ENCODE peak calls at places on chromosomes 2 and 18, in nine cellular contexts. I is kidney, S is kidney epithelial cell, G is mammary epithelial cell, V is psoas muscle, W is neural progenitor cell, U is Panc1, L is BJ, K is Peyer's patch. C is an unnamed sample.

GRCh38 chr2:156803243-156803642 is 367.1 kb downstream of the GPD2 start:
- DNase-seq in I (no peak), S (no peak), G (no peak), V (no peak), W (peak; percentile 49), U (no peak), L (no peak), K (no peak), C (no peak)

GRCh38 chr2:75003773-75004172 is 45.3 kb downstream of the POLE4 start:
- DNase-seq in I (no peak), S (no peak), G (no peak), V (no peak), W (no peak), U (no peak), L (no peak), K (no peak), C (no peak)

GRCh38 chr2:36409971-36410370 is 54.4 kb downstream of the CRIM1 start:
- DNase-seq in I (no peak), S (no peak), G (no peak), V (no peak), W (no peak), U (no peak), L (no peak), K (no peak), C (no peak)

GRCh38 chr2:222355860-222356259 is 57.1 kb upstream of the PAX3 start:
- DNase-seq in I (no peak), S (no peak), G (no peak), V (no peak), W (no peak), U (no peak), L (peak; percentile 19), K (no peak), C (peak; percentile 85)

GRCh38 chr18:21163647-21164625 is 52.3 kb upstream of the ROCK1 start:
- DNase-seq in I (no peak), S (no peak), G (peak; percentile 77), V (no peak), W (no peak), U (peak; percentile 13), L (peak; percentile 79), K (no peak), C (peak; percentile 93)

GRCh38 chr2:159939946-159940345 is 122.5 kb downstream of the PLA2R1 start:
- DNase-seq in I (no peak), S (no peak), G (no peak), V (no peak), W (no peak), U (no peak), L (no peak), K (no peak), C (peak; percentile 26)

GRCh38 chr2:181885096-181885495 is 6.4 kb upstream of the ITPRID2 start:
- DNase-seq in I (no peak), S (no peak), G (no peak), V (no peak), W (no peak), U (no peak), L (no peak), K (no peak), C (no peak)

GRCh38 chr2:140683658-140684057 is 1447.2 kb downstream of the LRP1B start:
- DNase-seq in I (no peak), S (no peak), G (no peak), V (no peak), W (no peak), U (no peak), L (no peak), K (no peak), C (no peak)

GRCh38 chr2:152489364-152489763 is 154.4 kb downstream of the FMNL2 start:
- DNase-seq in I (no peak), S (no peak), G (no peak), V (no peak), W (no peak), U (no peak), L (no peak), K (no peak), C (no peak)

GRCh38 chr2:75602724-75603342 is 42.1 kb upstream of the EVA1A start:
- DNase-seq in I (no peak), S (peak; percentile 81), G (peak; percentile 86), V (no peak), W (no peak), U (no peak), L (peak; percentile 84), K (no peak), C (peak; percentile 91)

GRCh38 chr2:168456526-168457176 is 579 bp downstream of the CERS6 start:
- DNase-seq in I (peak; percentile 79), S (no peak), G (peak; percentile 42), V (peak; percentile 62), W (peak; percentile 77), U (no peak), L (no peak), K (peak; percentile 36), C (no peak)

GRCh38 chr2:65228249-65228750 is 669 bp downstream of the ACTR2 start:
- DNase-seq in I (no peak), S (no peak), G (peak; percentile 57), V (no peak), W (no peak), U (no peak), L (no peak), K (peak; percentile 48), C (peak; percentile 49)

GRCh38 chr2:168731550-168732128 is 70.8 kb upstream of the NOSTRIN start:
- DNase-seq in I (no peak), S (no peak), G (peak; percentile 24), V (no peak), W (no peak), U (no peak), L (no peak), K (no peak), C (no peak)

GRCh38 chr18:649341-649740 is 8.1 kb upstream of the TYMS start:
- DNase-seq in I (no peak), S (no peak), G (no peak), V (no peak), W (no peak), U (no peak), L (no peak), K (no peak), C (no peak)

GRCh38 chr18:79571221-79572092 is 108.1 kb upstream of the CTDP1 start:
- DNase-seq in I (peak; percentile 54), S (no peak), G (no peak), V (peak; percentile 44), W (no peak), U (no peak), L (no peak), K (no peak), C (no peak)

GRCh38 chr18:73244411-73244810 is 376.6 kb upstream of the NETO1 start:
- DNase-seq in I (no peak), S (no peak), G (peak; percentile 9), V (no peak), W (no peak), U (no peak), L (no peak), K (no peak), C (peak; percentile 28)

GRCh38 chr2:174785481-174785880 is 21.2 kb upstream of the CHRNA1 start:
- DNase-seq in I (no peak), S (no peak), G (no peak), V (no peak), W (no peak), U (no peak), L (no peak), K (no peak), C (peak; percentile 34)

GRCh38 chr2:217614498-217614897 is 388.3 kb downstream of the TNS1 start:
- DNase-seq in I (no peak), S (no peak), G (peak; percentile 4), V (no peak), W (no peak), U (no peak), L (no peak), K (no peak), C (no peak)

GRCh38 chr18:76493213-76494107 is 1.6 kb downstream of the ZNF516 start:
- DNase-seq in I (no peak), S (no peak), G (peak; percentile 40), V (no peak), W (peak; percentile 68), U (no peak), L (no peak), K (no peak), C (peak; percentile 52)

DNA sequence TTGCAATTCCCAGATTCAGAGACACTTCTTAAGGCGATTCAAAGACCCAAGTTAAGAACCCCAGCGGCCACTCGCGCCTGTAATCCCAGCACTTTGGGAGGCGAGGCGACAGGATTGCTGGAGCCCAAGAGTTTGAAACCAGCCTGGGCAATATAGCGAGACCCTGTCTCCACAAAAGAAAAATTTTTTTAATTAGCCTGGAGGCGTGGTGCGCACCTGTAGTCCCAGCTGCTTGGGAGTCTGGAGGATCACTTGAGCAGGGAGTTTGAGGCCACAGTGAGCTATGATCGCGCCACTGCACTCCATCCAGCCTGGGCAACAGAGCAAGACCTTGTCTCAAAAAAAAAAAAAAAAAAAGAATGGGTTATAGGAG is 585 bp upstream of the ANAPC1 start:
- DNase-seq in I (no peak), S (no peak), G (no peak), V (no peak), W (no peak), U (no peak), L (no peak), K (no peak), C (no peak)
- TF ChIP-seq CTCF in I (no peak), S (no peak), G (no peak), V (no peak), W (peak; percentile 1), U (no peak), L (no peak), K (no peak), C (no peak)

GRCh38 chr2:68774569-68775271 is 40.1 kb downstream of the ARHGAP25 start:
- DNase-seq in I (peak; percentile 90), S (no peak), G (no peak), V (peak; percentile 75), W (no peak), U (no peak), L (no peak), K (peak; percentile 92), C (no peak)
- H3K4me3 ChIP-seq in I (peak overlapping the region; percentile 21), S (no peak overlapping the region), G (no peak overlapping the region), V (peak overlapping the region; percentile 57), W (no peak overlapping the region), U (no peak overlapping the region), L (no peak overlapping the region), K (peak overlapping the region; percentile 61), C (no peak overlapping the region)

GRCh38 chr18:52220062-52220591 is 119.9 kb upstream of the DCC start:
- DNase-seq in I (no peak), S (no peak), G (no peak), V (no peak), W (no peak), U (no peak), L (no peak), K (no peak), C (no peak)

GRCh38 chr18:52216686-52217085 is 123.3 kb upstream of the DCC start:
- DNase-seq in I (no peak), S (no peak), G (no peak), V (no peak), W (no peak), U (no peak), L (no peak), K (no peak), C (peak; percentile 35)

GRCh38 chr18:52219102-52219501 is 120.9 kb upstream of the DCC start:
- DNase-seq in I (no peak), S (no peak), G (peak; percentile 47), V (no peak), W (no peak), U (no peak), L (no peak), K (no peak), C (peak; percentile 56)

GRCh38 chr18:52216104-52216503 is 123.9 kb upstream of the DCC start:
- DNase-seq in I (no peak), S (no peak), G (no peak), V (no peak), W (no peak), U (no peak), L (no peak), K (no peak), C (no peak)
- TF ChIP-seq CTCF in I (no peak), S (no peak), G (no peak), V (no peak), W (no peak), U (no peak), L (no peak), K (no peak), C (no peak)

GRCh38 chr2:99337164-99337930 is at the start of gene EIF5B:
- DNase-seq in I (peak; percentile 99), S (peak; percentile 84), G (peak; percentile 94), V (peak; percentile 99), W (peak; percentile 98), U (peak; percentile 88), L (peak; percentile 80), K (peak; percentile 93), C (peak; percentile 96)
- H3K4me3 ChIP-seq in I (peak within 1 kb of the TSS; percentile 99), S (peak within 1 kb of the TSS; percentile 87), G (peak within 1 kb of the TSS; percentile 86), V (peak within 1 kb of the TSS; percentile 95), W (peak within 1 kb of the TSS; percentile 83), U (peak within 1 kb of the TSS; percentile 89), L (peak within 1 kb of the TSS; percentile 97), K (peak within 1 kb of the TSS; percentile 83), C (peak within 1 kb of the TSS; percentile 97)

C was measured in AG10803.